ENCODE peak calls at places on chromosomes 5 and 9, in seven cellular contexts. One of them, this sample, is unnamed.

GRCh38 chr5:122738088-122738487 is 36.8 kb upstream of the SNX2 start:
- DNase-seq in neural progenitor cell: no peak
- DNase-seq in A549: no peak
- DNase-seq in WERI-Rb-1: no peak
- DNase-seq in sigmoid colon: no peak
- DNase-seq in hepatocyte: no peak
- DNase-seq in psoas muscle: no peak
- DNase-seq in this sample: no peak

GRCh38 chr5:2531318-2531717 is 220.2 kb downstream of the IRX2 start:
- DNase-seq in sigmoid colon: no peak
- DNase-seq in WERI-Rb-1: no peak
- DNase-seq in hepatocyte: no peak
- DNase-seq in neural progenitor cell: no peak
- DNase-seq in psoas muscle: no peak
- DNase-seq in A549: no peak
- DNase-seq in this sample: no peak

GRCh38 chr9:92749071-92749933 is 15.3 kb downstream of the BICD2 start:
- DNase-seq in neural progenitor cell: no peak
- DNase-seq in WERI-Rb-1: peak; percentile 78
- DNase-seq in A549: no peak
- DNase-seq in psoas muscle: no peak
- DNase-seq in hepatocyte: no peak
- DNase-seq in sigmoid colon: no peak
- DNase-seq in this sample: no peak

GRCh38 chr9:131443648-131444047 is 49.8 kb downstream of the PRRC2B start:
- DNase-seq in sigmoid colon: no peak
- DNase-seq in hepatocyte: no peak
- DNase-seq in neural progenitor cell: no peak
- DNase-seq in WERI-Rb-1: no peak
- DNase-seq in psoas muscle: no peak
- DNase-seq in A549: no peak
- DNase-seq in this sample: no peak

GRCh38 chr9:112784020-112784788 is 33.6 kb downstream of the SNX30 start:
- DNase-seq in A549: no peak
- DNase-seq in hepatocyte: peak; percentile 28
- DNase-seq in neural progenitor cell: peak; percentile 66
- DNase-seq in sigmoid colon: no peak
- DNase-seq in WERI-Rb-1: peak; percentile 68
- DNase-seq in psoas muscle: no peak
- DNase-seq in this sample: no peak

GRCh38 chr9:35797311-35798109 is 6.1 kb downstream of the NPR2 start:
- DNase-seq in WERI-Rb-1: no peak
- DNase-seq in A549: no peak
- DNase-seq in neural progenitor cell: no peak
- DNase-seq in hepatocyte: no peak
- DNase-seq in sigmoid colon: no peak
- DNase-seq in psoas muscle: no peak
- DNase-seq in this sample: no peak

GRCh38 chr9:68472119-68472518 is 68.6 kb downstream of the TMEM252 start:
- DNase-seq in neural progenitor cell: no peak
- DNase-seq in WERI-Rb-1: no peak
- DNase-seq in hepatocyte: no peak
- DNase-seq in sigmoid colon: no peak
- DNase-seq in psoas muscle: no peak
- DNase-seq in A549: no peak
- DNase-seq in this sample: no peak

GRCh38 chr9:546797-547223 is 294.7 kb upstream of the DMRT1 start:
- DNase-seq in WERI-Rb-1: no peak
- DNase-seq in neural progenitor cell: peak; percentile 66
- DNase-seq in psoas muscle: no peak
- DNase-seq in sigmoid colon: no peak
- DNase-seq in hepatocyte: peak; percentile 39
- DNase-seq in A549: no peak
- DNase-seq in this sample: no peak

GRCh38 chr5:116498478-116498877 is 76.1 kb downstream of the SEMA6A start:
- DNase-seq in psoas muscle: no peak
- DNase-seq in WERI-Rb-1: no peak
- DNase-seq in sigmoid colon: no peak
- DNase-seq in A549: no peak
- DNase-seq in hepatocyte: no peak
- DNase-seq in neural progenitor cell: no peak
- DNase-seq in this sample: no peak

GRCh38 chr5:53871772-53872171 is 311.3 kb downstream of the NDUFS4 start:
- DNase-seq in WERI-Rb-1: no peak
- DNase-seq in hepatocyte: no peak
- DNase-seq in sigmoid colon: no peak
- DNase-seq in A549: no peak
- DNase-seq in neural progenitor cell: no peak
- DNase-seq in psoas muscle: no peak
- DNase-seq in this sample: no peak

GRCh38 chr5:154513669-154514084 is 35.6 kb upstream of the HAND1 start:
- DNase-seq in sigmoid colon: no peak
- DNase-seq in neural progenitor cell: no peak
- DNase-seq in psoas muscle: no peak
- DNase-seq in hepatocyte: no peak
- DNase-seq in A549: no peak
- DNase-seq in WERI-Rb-1: no peak
- DNase-seq in this sample: no peak

GRCh38 chr5:170313344-170313743 is 15.8 kb upstream of the LCP2 start:
- DNase-seq in hepatocyte: no peak
- DNase-seq in WERI-Rb-1: no peak
- DNase-seq in sigmoid colon: no peak
- DNase-seq in psoas muscle: no peak
- DNase-seq in A549: no peak
- DNase-seq in neural progenitor cell: no peak
- DNase-seq in this sample: no peak

GRCh38 chr5:139804800-139805397 is 9.3 kb downstream of the PSD2 start:
- DNase-seq in A549: no peak
- DNase-seq in WERI-Rb-1: no peak
- DNase-seq in sigmoid colon: no peak
- DNase-seq in hepatocyte: no peak
- DNase-seq in neural progenitor cell: no peak
- DNase-seq in psoas muscle: no peak
- DNase-seq in this sample: no peak

GRCh38 chr5:180283026-180283615 is 8.8 kb downstream of the MAPK9 start:
- DNase-seq in neural progenitor cell: no peak
- DNase-seq in WERI-Rb-1: no peak
- DNase-seq in hepatocyte: no peak
- DNase-seq in psoas muscle: no peak
- DNase-seq in A549: no peak
- DNase-seq in sigmoid colon: no peak
- DNase-seq in this sample: no peak

GRCh38 chr9:76680716-76681431 is 83.4 kb upstream of the PCA3 start:
- DNase-seq in psoas muscle: no peak
- DNase-seq in neural progenitor cell: no peak
- DNase-seq in hepatocyte: no peak
- DNase-seq in A549: no peak
- DNase-seq in sigmoid colon: no peak
- DNase-seq in WERI-Rb-1: no peak
- DNase-seq in this sample: no peak

GRCh38 chr5:93603191-93603590 is 20.2 kb downstream of the NR2F1 start:
- DNase-seq in neural progenitor cell: peak; percentile 50
- DNase-seq in A549: no peak
- DNase-seq in sigmoid colon: no peak
- DNase-seq in WERI-Rb-1: no peak
- DNase-seq in psoas muscle: no peak
- DNase-seq in hepatocyte: no peak
- DNase-seq in this sample: no peak

DNA sequence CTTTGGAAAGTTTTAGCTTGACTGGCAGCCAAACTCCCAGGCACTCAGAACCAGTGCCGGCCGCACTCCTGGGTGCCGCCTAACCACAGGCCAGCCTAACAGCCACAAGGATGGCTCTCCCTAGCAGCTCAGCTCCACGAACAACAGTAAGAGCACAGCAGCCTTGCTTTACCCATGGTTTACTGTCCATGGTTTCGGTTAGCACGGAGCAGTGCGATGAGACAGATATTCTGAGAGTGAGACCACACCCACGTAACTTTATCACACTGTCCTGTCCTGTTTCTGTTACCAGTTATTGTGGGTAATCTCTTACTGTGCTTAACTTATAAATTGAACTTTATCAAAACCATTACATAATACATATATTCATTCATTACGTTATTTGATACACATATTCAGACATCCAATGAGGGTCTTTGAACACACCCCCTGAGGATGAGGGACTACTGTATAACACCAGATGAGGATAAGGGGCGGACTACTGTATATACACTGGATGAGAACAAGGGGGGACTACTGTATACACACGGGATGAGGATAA is 12.4 kb downstream of the CLPTM1L start:
- DNase-seq in hepatocyte: no peak
- DNase-seq in sigmoid colon: no peak
- DNase-seq in neural progenitor cell: no peak
- DNase-seq in A549: no peak
- DNase-seq in WERI-Rb-1: no peak
- DNase-seq in psoas muscle: no peak
- DNase-seq in this sample: no peak
- H3K27ac ChIP-seq in hepatocyte: no peak overlapping the region
- H3K27ac ChIP-seq in sigmoid colon: no peak overlapping the region
- H3K27ac ChIP-seq in neural progenitor cell: no peak overlapping the region
- H3K27ac ChIP-seq in A549: no peak overlapping the region
- H3K27ac ChIP-seq in WERI-Rb-1: no peak overlapping the region
- H3K27ac ChIP-seq in psoas muscle: no peak overlapping the region
- H3K27ac ChIP-seq in this sample: no peak overlapping the region

GRCh38 chr5:68015933-68016332 is 199.6 kb upstream of the PIK3R1 start:
- DNase-seq in WERI-Rb-1: no peak
- DNase-seq in hepatocyte: no peak
- DNase-seq in A549: no peak
- DNase-seq in sigmoid colon: no peak
- DNase-seq in neural progenitor cell: no peak
- DNase-seq in psoas muscle: no peak
- DNase-seq in this sample: no peak
- H3K4me3 ChIP-seq in WERI-Rb-1: no peak overlapping the region
- H3K4me3 ChIP-seq in hepatocyte: no peak overlapping the region
- H3K4me3 ChIP-seq in A549: no peak overlapping the region
- H3K4me3 ChIP-seq in sigmoid colon: no peak overlapping the region
- H3K4me3 ChIP-seq in neural progenitor cell: no peak overlapping the region
- H3K4me3 ChIP-seq in psoas muscle: no peak overlapping the region
- H3K4me3 ChIP-seq in this sample: no peak overlapping the region

GRCh38 chr5:134851307-134851923 is 5.6 kb downstream of the C5orf24 start:
- DNase-seq in WERI-Rb-1: no peak
- DNase-seq in neural progenitor cell: no peak
- DNase-seq in sigmoid colon: no peak
- DNase-seq in A549: no peak
- DNase-seq in hepatocyte: no peak
- DNase-seq in psoas muscle: no peak
- DNase-seq in this sample: no peak
- TF ChIP-seq CTCF in WERI-Rb-1: peak; percentile 34
- TF ChIP-seq CTCF in neural progenitor cell: peak; percentile 36
- TF ChIP-seq CTCF in sigmoid colon: no peak
- TF ChIP-seq CTCF in A549: peak; percentile 69
- TF ChIP-seq CTCF in hepatocyte: peak; percentile 41
- TF ChIP-seq CTCF in psoas muscle: peak; percentile 10
- TF ChIP-seq CTCF in this sample: no peak

DNA sequence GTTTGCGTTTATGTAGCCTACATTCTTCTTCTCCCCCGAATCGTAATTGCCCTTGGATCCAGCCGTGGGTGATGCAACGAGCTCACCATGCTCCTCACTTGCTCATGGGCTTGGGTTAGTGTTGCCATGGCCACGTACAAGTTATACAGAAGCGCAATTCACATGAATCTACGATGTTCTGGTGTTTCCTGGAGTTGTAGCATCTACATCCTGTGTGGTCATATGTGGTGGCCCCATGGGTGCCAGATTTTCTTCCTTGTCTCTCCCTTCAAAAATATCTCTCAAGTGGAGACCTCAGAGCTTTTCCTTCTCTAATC is 115.3 kb downstream of the TLE4 start:
- DNase-seq in psoas muscle: no peak
- DNase-seq in neural progenitor cell: no peak
- DNase-seq in hepatocyte: no peak
- DNase-seq in WERI-Rb-1: no peak
- DNase-seq in A549: no peak
- DNase-seq in sigmoid colon: no peak
- DNase-seq in this sample: no peak
- H3K27ac ChIP-seq in psoas muscle: peak overlapping the region; percentile 56
- H3K27ac ChIP-seq in neural progenitor cell: no peak overlapping the region
- H3K27ac ChIP-seq in hepatocyte: no peak overlapping the region
- H3K27ac ChIP-seq in WERI-Rb-1: no peak overlapping the region
- H3K27ac ChIP-seq in A549: no peak overlapping the region
- H3K27ac ChIP-seq in sigmoid colon: no peak overlapping the region
- H3K27ac ChIP-seq in this sample: no peak overlapping the region

DNA sequence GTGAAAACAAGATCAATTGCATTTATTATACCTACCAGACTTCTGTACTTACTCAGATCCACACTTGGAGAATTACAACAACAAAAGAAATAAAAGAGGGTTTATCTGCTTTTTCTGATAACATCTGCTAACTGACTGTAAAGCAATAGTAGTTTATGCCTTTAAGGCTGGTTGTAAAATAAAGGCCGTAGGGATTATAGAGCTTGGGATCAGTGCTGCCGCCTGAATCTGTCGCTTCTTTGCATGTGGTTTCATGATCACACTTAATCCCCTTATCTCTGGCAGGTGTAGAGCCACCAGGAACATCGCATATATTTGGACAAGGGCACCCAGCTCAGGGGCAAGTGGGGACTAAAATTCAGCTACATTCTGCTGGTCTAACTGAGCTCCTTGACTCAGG is 146.7 kb downstream of the CCDC192 start:
- DNase-seq in A549: no peak
- DNase-seq in neural progenitor cell: peak; percentile 11
- DNase-seq in psoas muscle: no peak
- DNase-seq in sigmoid colon: no peak
- DNase-seq in WERI-Rb-1: peak; percentile 68
- DNase-seq in hepatocyte: peak; percentile 37
- DNase-seq in this sample: no peak
- H3K4me3 ChIP-seq in A549: no peak overlapping the region
- H3K4me3 ChIP-seq in neural progenitor cell: no peak overlapping the region
- H3K4me3 ChIP-seq in psoas muscle: no peak overlapping the region
- H3K4me3 ChIP-seq in sigmoid colon: no peak overlapping the region
- H3K4me3 ChIP-seq in WERI-Rb-1: no peak overlapping the region
- H3K4me3 ChIP-seq in hepatocyte: no peak overlapping the region
- H3K4me3 ChIP-seq in this sample: no peak overlapping the region

GRCh38 chr5:156815988-156816599 is 34.0 kb upstream of the PPP1R2B start:
- DNase-seq in psoas muscle: no peak
- DNase-seq in WERI-Rb-1: peak; percentile 49
- DNase-seq in sigmoid colon: no peak
- DNase-seq in hepatocyte: peak; percentile 61
- DNase-seq in neural progenitor cell: peak; percentile 64
- DNase-seq in A549: peak; percentile 50
- DNase-seq in this sample: no peak
- TF ChIP-seq CTCF in psoas muscle: peak; percentile 43
- TF ChIP-seq CTCF in WERI-Rb-1: peak; percentile 46
- TF ChIP-seq CTCF in sigmoid colon: peak; percentile 20
- TF ChIP-seq CTCF in hepatocyte: peak; percentile 62
- TF ChIP-seq CTCF in neural progenitor cell: peak; percentile 67
- TF ChIP-seq CTCF in A549: peak; percentile 75
- TF ChIP-seq CTCF in this sample: no peak

DNA sequence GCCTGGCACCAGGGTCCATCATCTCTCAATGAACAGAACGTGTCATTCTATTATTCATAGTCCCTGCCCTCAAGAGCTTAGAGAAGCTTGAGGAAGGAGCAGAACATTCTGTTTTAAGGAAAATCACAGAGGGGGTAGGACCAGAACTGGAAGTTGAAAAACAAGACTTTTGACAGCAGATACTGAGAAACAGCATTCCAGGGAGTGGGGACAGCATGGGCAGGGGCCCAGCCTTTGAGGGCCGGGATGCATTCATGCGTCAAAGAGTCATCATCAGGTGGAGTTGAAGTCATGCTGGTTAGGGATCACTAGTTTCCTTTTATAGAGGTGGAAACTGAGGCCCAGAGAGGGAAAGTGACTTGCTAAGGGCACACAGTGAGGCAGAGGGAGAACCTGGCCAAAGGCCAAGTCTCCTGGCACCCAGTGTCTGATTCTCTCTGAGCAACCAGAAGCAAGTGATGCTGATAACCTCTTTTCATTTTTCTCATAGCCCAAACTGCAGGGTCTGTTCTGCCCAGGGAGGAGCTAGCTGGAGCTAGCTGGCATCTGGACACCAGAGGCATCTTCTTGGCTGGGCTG is 41.5 kb upstream of the STXBP1 start:
- DNase-seq in A549: no peak
- DNase-seq in sigmoid colon: no peak
- DNase-seq in WERI-Rb-1: no peak
- DNase-seq in hepatocyte: no peak
- DNase-seq in psoas muscle: no peak
- DNase-seq in neural progenitor cell: no peak
- DNase-seq in this sample: no peak
- H3K27ac ChIP-seq in A549: peak overlapping the region; percentile 100
- H3K27ac ChIP-seq in sigmoid colon: peak overlapping the region; percentile 90
- H3K27ac ChIP-seq in WERI-Rb-1: no peak overlapping the region
- H3K27ac ChIP-seq in hepatocyte: peak overlapping the region; percentile 99
- H3K27ac ChIP-seq in psoas muscle: no peak overlapping the region
- H3K27ac ChIP-seq in neural progenitor cell: no peak overlapping the region
- H3K27ac ChIP-seq in this sample: peak overlapping the region; percentile 98